ENCODE peak calls at places on chromosomes 6 and 20, in ten cellular contexts. J is stimulated activated CD4-positive, alpha-beta T cell treated with anti-CD3 and anti-CD28 coated beads, Interleukin-12 subunit alpha, Interleukin-12 subunit beta, amount 100 ng/mL, for 4 hours; P is transverse colon; D is T-helper 1 cell; I is Calu3; X is effector CD4-positive, alpha-beta T cell; G is NCI-H2171 treated with DMSO at 0.1 percent for 48 hours; C is NCI-H1694 treated with DMSO at 0.1 percent for 48 hours; S is H7; M is lung microvascular endothelial cell. E is an unnamed sample.

GRCh38 chr6:79630883-79631799 is at the start of gene SH3BGRL2:
- DNase-seq in J (peak), P (peak), D (no peak), I (peak), X (no peak), G (peak), C (peak), S (peak), M (peak), E (peak)

GRCh38 chr20:3000852-3001523 is 42.4 kb upstream of the GNRH2 start:
- DNase-seq in J (no peak), P (no peak), D (peak), I (no peak), X (no peak), G (peak), C (peak), S (no peak), M (peak), E (no peak)

GRCh38 chr20:33407796-33408195 is 6.5 kb upstream of the CDK5RAP1 start:
- DNase-seq in J (no peak), P (no peak), D (no peak), I (no peak), X (no peak), G (no peak), C (no peak), S (no peak), M (no peak), E (no peak)

GRCh38 chr6:7672066-7673062 is 53.5 kb upstream of the BMP6 start:
- DNase-seq in J (no peak), P (no peak), D (no peak), I (no peak), X (no peak), G (no peak), C (no peak), S (no peak), M (no peak), E (no peak)

GRCh38 chr6:95248501-95248900 is 328.8 kb upstream of the MANEA start:
- DNase-seq in J (no peak), P (no peak), D (no peak), I (no peak), X (no peak), G (peak), C (no peak), S (no peak), M (no peak), E (no peak)

GRCh38 chr6:26592649-26593048 is 4.1 kb upstream of the ABT1 start:
- DNase-seq in J (no peak), P (no peak), D (no peak), I (no peak), X (no peak), G (no peak), C (no peak), S (no peak), M (no peak), E (no peak)

GRCh38 chr6:137740967-137741761 is 125.9 kb upstream of the TNFAIP3 start:
- DNase-seq in J (no peak), P (no peak), D (no peak), I (no peak), X (no peak), G (no peak), C (no peak), S (peak), M (no peak), E (no peak)

GRCh38 chr20:43243672-43244269 is 54.1 kb upstream of the PTPRT start:
- DNase-seq in J (no peak), P (no peak), D (no peak), I (peak), X (no peak), G (no peak), C (no peak), S (peak), M (no peak), E (no peak)

GRCh38 chr20:49646126-49646525 is 67.6 kb downstream of the B4GALT5 start:
- DNase-seq in J (no peak), P (no peak), D (no peak), I (no peak), X (no peak), G (no peak), C (no peak), S (no peak), M (no peak), E (no peak)

GRCh38 chr6:111683749-111684267 is 78.1 kb upstream of the TRAF3IP2 start:
- DNase-seq in J (no peak), P (no peak), D (no peak), I (no peak), X (no peak), G (no peak), C (no peak), S (no peak), M (peak), E (no peak)

GRCh38 chr6:157209865-157210530 is 113.3 kb downstream of the TMEM242 start:
- DNase-seq in J (no peak), P (no peak), D (no peak), I (no peak), X (no peak), G (no peak), C (no peak), S (no peak), M (no peak), E (no peak)

GRCh38 chr20:57713505-57713903 is 3.7 kb upstream of the PMEPA1 start:
- DNase-seq in J (no peak), P (no peak), D (no peak), I (peak), X (no peak), G (no peak), C (no peak), S (no peak), M (no peak), E (no peak)

GRCh38 chr6:147868493-147869222 is 360.2 kb downstream of the SAMD5 start:
- DNase-seq in J (no peak), P (no peak), D (no peak), I (no peak), X (no peak), G (peak), C (no peak), S (no peak), M (peak), E (no peak)

GRCh38 chr6:105174512-105174911 is 5.3 kb downstream of the POPDC3 start:
- DNase-seq in J (no peak), P (no peak), D (no peak), I (no peak), X (no peak), G (no peak), C (no peak), S (no peak), M (peak), E (no peak)

GRCh38 chr6:154509421-154510143 is 903 bp downstream of the CNKSR3 start:
- DNase-seq in J (no peak), P (peak), D (no peak), I (peak), X (no peak), G (no peak), C (no peak), S (peak), M (peak), E (no peak)

GRCh38 chr6:5152417-5152816 is 67.3 kb downstream of the PPP1R3G start:
- DNase-seq in J (no peak), P (no peak), D (no peak), I (no peak), X (no peak), G (no peak), C (no peak), S (no peak), M (no peak), E (no peak)

GRCh38 chr20:25275813-25276532 is 28.1 kb downstream of the PYGB start:
- DNase-seq in J (no peak), P (no peak), D (no peak), I (no peak), X (no peak), G (no peak), C (no peak), S (peak), M (no peak), E (no peak)

GRCh38 chr6:42452171-42453026 is 673 bp upstream of the TRERF1 start:
- DNase-seq in J (peak), P (peak), D (peak), I (peak), X (peak), G (no peak), C (peak), S (peak), M (peak), E (peak)

GRCh38 chr20:25309395-25310267 is 61.7 kb downstream of the PYGB start:
- DNase-seq in J (no peak), P (peak), D (no peak), I (peak), X (no peak), G (no peak), C (no peak), S (no peak), M (peak), E (no peak)

GRCh38 chr20:53224851-53225250 is 252.7 kb downstream of the TSHZ2 start:
- DNase-seq in J (no peak), P (no peak), D (no peak), I (no peak), X (no peak), G (no peak), C (no peak), S (no peak), M (no peak), E (no peak)

GRCh38 chr6:1267057-1267732 is 44.7 kb upstream of the FOXQ1 start:
- DNase-seq in J (no peak), P (no peak), D (no peak), I (peak), X (no peak), G (no peak), C (no peak), S (no peak), M (no peak), E (no peak)

GRCh38 chr6:157066781-157067491 is 256.4 kb downstream of the TMEM242 start:
- DNase-seq in J (no peak), P (no peak), D (no peak), I (no peak), X (no peak), G (no peak), C (no peak), S (no peak), M (peak), E (no peak)

GRCh38 chr6:153980176-153980575 is 58.9 kb upstream of the OPRM1 start:
- DNase-seq in J (no peak), P (no peak), D (no peak), I (no peak), X (no peak), G (no peak), C (no peak), S (no peak), M (no peak), E (no peak)

GRCh38 chr6:135567375-135568083 is 70.0 kb upstream of the AHI1 start:
- DNase-seq in J (no peak), P (no peak), D (no peak), I (no peak), X (no peak), G (no peak), C (no peak), S (no peak), M (no peak), E (no peak)

GRCh38 chr20:16472045-16472872 is 101.0 kb downstream of the KIF16B start:
- DNase-seq in J (no peak), P (peak), D (no peak), I (no peak), X (no peak), G (no peak), C (no peak), S (no peak), M (no peak), E (no peak)

GRCh38 chr6:143939364-143939763 is 68.7 kb downstream of the PLAGL1 start:
- DNase-seq in J (no peak), P (no peak), D (no peak), I (no peak), X (no peak), G (no peak), C (no peak), S (no peak), M (no peak), E (no peak)

GRCh38 chr20:22691369-22692118 is 107.2 kb upstream of the FOXA2 start:
- DNase-seq in J (peak), P (peak), D (peak), I (peak), X (peak), G (peak), C (peak), S (peak), M (peak), E (no peak)

GRCh38 chr6:150255840-150256239 is 113.0 kb upstream of the IYD start:
- DNase-seq in J (no peak), P (no peak), D (no peak), I (no peak), X (no peak), G (no peak), C (no peak), S (no peak), M (no peak), E (no peak)

GRCh38 chr6:159114569-159114968 is 54.6 kb upstream of the FNDC1 start:
- DNase-seq in J (no peak), P (no peak), D (no peak), I (no peak), X (no peak), G (peak), C (peak), S (no peak), M (no peak), E (no peak)

E was measured in D721Med.